ENCODE peak calls at places on chromosomes 6 and 20, in seven cellular contexts. X, P, S, J, T, Q and F are unnamed samples.

GRCh38 chr6:130742282-130742681 is 84.9 kb upstream of the SMLR1 start:
- DNase-seq in X (no peak), P (no peak), S (no peak), J (no peak), T (no peak), Q (no peak), F (no peak)

GRCh38 chr6:20960067-20960466 is 425.8 kb downstream of the CDKAL1 start:
- DNase-seq in X (no peak), P (no peak), S (no peak), J (no peak), T (no peak), Q (no peak), F (no peak)

GRCh38 chr6:35247642-35248231 is 11.8 kb upstream of the ZNF76 start:
- DNase-seq in X (no peak), P (no peak), S (no peak), J (no peak), T (no peak), Q (no peak), F (no peak)

GRCh38 chr6:21636876-21637275 is 43.3 kb downstream of the SOX4 start:
- DNase-seq in X (no peak), P (no peak), S (no peak), J (no peak), T (no peak), Q (no peak), F (no peak)

GRCh38 chr6:129853996-129854711 is 7.0 kb downstream of the TMEM244 start:
- DNase-seq in X (no peak), P (no peak), S (no peak), J (no peak), T (no peak), Q (no peak), F (no peak)

GRCh38 chr20:40727960-40728359 is 38.9 kb upstream of the MAFB start:
- DNase-seq in X (no peak), P (no peak), S (no peak), J (no peak), T (no peak), Q (no peak), F (no peak)

GRCh38 chr6:40755046-40755681 is 168.0 kb upstream of the LRFN2 start:
- DNase-seq in X (peak), P (no peak), S (no peak), J (no peak), T (no peak), Q (peak), F (no peak)

GRCh38 chr20:38941726-38942389 is 15.6 kb downstream of the FAM83D start:
- DNase-seq in X (no peak), P (no peak), S (peak), J (no peak), T (no peak), Q (no peak), F (no peak)

GRCh38 chr6:161963634-161964244 is 689.9 kb upstream of the AGPAT4 start:
- DNase-seq in X (no peak), P (no peak), S (no peak), J (no peak), T (no peak), Q (no peak), F (no peak)

GRCh38 chr20:60695223-60695622 is 556.8 kb upstream of the CDH4 start:
- DNase-seq in X (no peak), P (no peak), S (peak), J (no peak), T (no peak), Q (peak), F (no peak)

GRCh38 chr6:41451515-41452163 is 94.5 kb upstream of the FOXP4 start:
- DNase-seq in X (no peak), P (no peak), S (no peak), J (no peak), T (no peak), Q (no peak), F (peak)

GRCh38 chr6:149421132-149421531 is 21.1 kb downstream of the SUMO4 start:
- DNase-seq in X (no peak), P (no peak), S (no peak), J (no peak), T (no peak), Q (no peak), F (no peak)

GRCh38 chr20:51137461-51137860 is 114.6 kb upstream of the KCNG1 start:
- DNase-seq in X (no peak), P (no peak), S (no peak), J (no peak), T (no peak), Q (no peak), F (no peak)

GRCh38 chr6:111844921-111845320 is 28.3 kb downstream of the FYN start:
- DNase-seq in X (no peak), P (no peak), S (no peak), J (no peak), T (no peak), Q (no peak), F (no peak)

GRCh38 chr20:7851031-7851490 is 89.2 kb downstream of the HAO1 start:
- DNase-seq in X (no peak), P (no peak), S (peak), J (no peak), T (no peak), Q (no peak), F (no peak)

GRCh38 chr20:50462093-50462685 is 48.0 kb upstream of the PTPN1 start:
- DNase-seq in X (no peak), P (no peak), S (no peak), J (no peak), T (no peak), Q (no peak), F (no peak)

GRCh38 chr6:155509743-155510475 is 54.3 kb upstream of the NOX3 start:
- DNase-seq in X (no peak), P (no peak), S (no peak), J (no peak), T (no peak), Q (no peak), F (no peak)

GRCh38 chr6:113564401-113565161 is 292.6 kb upstream of the MARCKS start:
- DNase-seq in X (peak), P (peak), S (no peak), J (peak), T (peak), Q (no peak), F (peak)

GRCh38 chr6:146700078-146700686 is 101.4 kb downstream of the ADGB start:
- DNase-seq in X (peak), P (peak), S (peak), J (peak), T (peak), Q (no peak), F (peak)

GRCh38 chr6:17869010-17869752 is 118.3 kb downstream of the KIF13A start:
- DNase-seq in X (no peak), P (no peak), S (no peak), J (no peak), T (no peak), Q (no peak), F (no peak)

GRCh38 chr6:125904871-125905270 is 51.7 kb upstream of the HINT3 start:
- DNase-seq in X (peak), P (no peak), S (no peak), J (no peak), T (no peak), Q (peak), F (no peak)

GRCh38 chr6:20353134-20353533 is 48.5 kb upstream of the E2F3 start:
- DNase-seq in X (no peak), P (no peak), S (no peak), J (no peak), T (no peak), Q (no peak), F (no peak)

GRCh38 chr20:49288784-49289696 is 11.2 kb upstream of the ZNFX1 start:
- DNase-seq in X (peak), P (no peak), S (no peak), J (peak), T (no peak), Q (no peak), F (no peak)
- TF ChIP-seq POLR2A in X (no peak), P (no peak), S (no peak), J (no peak), T (no peak), Q (no peak), F (no peak)

DNA sequence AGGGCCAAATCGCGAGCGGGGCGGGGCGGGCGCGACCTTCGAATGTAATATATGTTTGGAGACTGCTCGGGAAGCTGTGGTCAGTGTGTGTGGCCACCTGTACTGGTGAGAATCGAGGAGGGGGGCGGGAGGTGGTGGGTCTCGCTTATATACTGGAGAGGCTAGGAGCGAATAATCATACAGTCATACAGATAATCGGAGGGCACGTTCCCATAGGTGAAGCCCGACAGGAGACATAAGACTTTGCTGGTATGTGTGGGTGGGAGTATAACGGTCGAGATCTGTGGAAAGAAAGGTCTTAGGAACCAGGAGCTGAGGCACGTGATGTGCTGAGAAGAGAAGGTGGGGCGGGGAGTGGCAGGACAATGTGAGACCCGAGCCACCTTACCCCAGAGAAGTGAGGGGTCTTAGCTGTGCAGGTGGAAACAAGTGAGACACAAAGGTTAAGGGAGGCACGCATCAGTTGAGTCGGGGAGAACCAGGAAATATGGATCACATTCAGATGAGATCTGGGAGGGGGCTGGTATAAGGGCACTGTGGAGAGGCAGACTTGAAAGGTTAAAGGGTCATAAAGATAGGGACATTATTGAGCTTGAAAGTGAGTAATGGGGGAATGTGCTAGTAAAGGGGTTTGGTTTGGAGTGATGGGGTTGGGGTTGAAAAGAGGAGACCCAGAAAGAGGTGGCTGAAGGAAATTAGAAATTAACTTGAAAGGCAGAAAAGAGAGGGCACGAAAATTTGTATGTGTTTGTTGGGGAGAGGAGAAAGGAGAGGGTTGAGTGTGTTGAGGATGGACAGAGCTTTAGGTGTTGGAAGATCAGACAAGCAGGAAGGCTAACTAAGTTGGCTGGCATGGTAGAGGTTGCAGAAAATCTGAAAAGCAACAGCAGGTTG is 589 bp downstream of the RNF5 start:
- DNase-seq in X (no peak), P (no peak), S (no peak), J (no peak), T (no peak), Q (no peak), F (no peak)
- TF ChIP-seq POLR2A in X (no peak), P (no peak), S (no peak), J (no peak), T (no peak), Q (no peak), F (no peak)

DNA sequence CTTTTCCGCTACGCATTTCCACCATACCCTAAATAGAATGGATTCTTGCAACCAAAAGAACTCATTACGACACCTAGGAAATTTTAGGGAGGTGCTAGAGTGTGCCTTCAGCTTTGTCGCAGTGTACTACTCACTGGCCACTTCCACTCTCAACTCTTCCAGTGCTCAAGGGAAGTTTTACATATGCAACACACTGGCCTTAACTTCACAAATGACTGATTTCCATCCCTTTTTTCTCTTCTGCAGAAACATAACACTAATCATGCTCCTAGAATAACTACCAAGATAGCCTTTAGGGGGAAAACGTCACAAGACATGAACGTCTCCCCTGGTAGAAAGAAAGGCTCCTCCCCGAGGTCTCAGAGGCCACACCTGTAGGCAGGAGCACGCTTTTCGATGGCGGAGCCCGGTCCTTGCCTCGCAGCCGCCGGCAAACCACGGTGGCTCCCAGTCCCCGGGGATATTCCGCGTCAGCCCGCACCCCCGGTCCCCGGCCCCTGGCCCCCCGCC is 584 bp downstream of the LYRM4 start:
- DNase-seq in X (peak), P (peak), S (peak), J (peak), T (peak), Q (peak), F (peak)
- TF ChIP-seq POLR2A in X (no peak), P (no peak), S (no peak), J (no peak), T (no peak), Q (no peak), F (no peak)

DNA sequence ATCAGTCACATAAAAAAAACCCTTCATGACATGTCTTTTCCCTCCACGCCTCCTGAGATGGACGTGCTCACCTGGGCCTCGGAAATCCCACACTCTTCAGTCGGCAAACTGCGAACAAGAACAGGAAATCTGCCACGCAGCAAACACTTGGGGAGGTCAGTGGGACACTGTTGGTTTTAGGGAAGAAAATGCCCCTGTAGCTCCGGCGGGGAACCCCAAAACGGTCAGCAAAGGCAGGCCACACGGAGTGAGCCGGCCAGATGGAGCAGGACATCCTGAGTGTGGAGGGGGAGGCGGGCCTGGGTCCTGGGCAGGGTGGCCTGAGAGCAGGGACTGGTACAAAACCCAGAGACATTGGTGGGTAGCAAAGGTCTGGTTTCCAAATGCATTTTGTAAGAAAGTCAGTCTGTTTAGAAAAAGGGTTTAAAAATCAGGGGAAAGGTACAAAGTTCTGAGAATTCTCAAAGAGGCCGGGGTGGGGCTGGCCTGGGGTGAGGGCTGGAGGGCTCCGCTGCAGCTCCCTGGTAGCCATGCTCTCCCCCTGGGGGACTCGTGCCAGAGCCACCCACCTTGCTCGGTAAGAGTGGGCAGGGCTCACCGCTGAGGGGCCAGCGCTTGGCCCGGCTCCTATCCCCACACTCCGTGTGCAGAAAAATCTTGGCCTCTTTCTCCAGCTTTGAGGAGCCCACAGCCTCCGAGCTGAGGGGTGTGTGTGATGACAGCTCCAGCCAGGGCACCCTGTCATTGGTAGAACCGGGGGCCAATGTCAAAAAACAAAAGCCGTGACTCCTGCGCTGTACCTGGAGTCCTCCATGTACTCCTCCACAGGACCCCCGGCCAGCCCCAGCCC is 5.2 kb downstream of the SLC2A4RG start:
- DNase-seq in X (no peak), P (no peak), S (no peak), J (no peak), T (no peak), Q (no peak), F (no peak)
- TF ChIP-seq POLR2A in X (no peak), P (no peak), S (no peak), J (no peak), T (no peak), Q (no peak), F (no peak)

GRCh38 chr20:62708591-62709536 is at the start of gene NTSR1:
- DNase-seq in X (no peak), P (no peak), S (peak), J (no peak), T (no peak), Q (no peak), F (no peak)
- TF ChIP-seq POLR2A in X (no peak), P (no peak), S (no peak), J (no peak), T (no peak), Q (no peak), F (no peak)

GRCh38 chr6:154111025-154111424 is 72.0 kb downstream of the OPRM1 start:
- DNase-seq in X (no peak), P (no peak), S (no peak), J (no peak), T (no peak), Q (no peak), F (no peak)
- TF ChIP-seq POLR2A in X (no peak), P (no peak), S (no peak), J (no peak), T (no peak), Q (no peak), F (no peak)

GRCh38 chr20:1895674-1896496 is 678 bp downstream of the SIRPA start:
- DNase-seq in X (no peak), P (no peak), S (no peak), J (no peak), T (no peak), Q (no peak), F (no peak)

GRCh38 chr20:1894951-1895673 is at the start of gene SIRPA:
- DNase-seq in X (peak), P (peak), S (peak), J (peak), T (no peak), Q (peak), F (peak)

GRCh38 chr20:1896859-1897258 is 1.7 kb downstream of the SIRPA start:
- DNase-seq in X (no peak), P (no peak), S (no peak), J (no peak), T (no peak), Q (no peak), F (no peak)

GRCh38 chr20:1893721-1894470 is 1.3 kb upstream of the SIRPA start:
- DNase-seq in X (no peak), P (no peak), S (peak), J (no peak), T (peak), Q (no peak), F (no peak)

GRCh38 chr20:1894471-1894950 is 696 bp upstream of the SIRPA start:
- DNase-seq in X (peak), P (peak), S (no peak), J (peak), T (no peak), Q (peak), F (peak)
- TF ChIP-seq POLR2A in X (peak), P (no peak), S (no peak), J (no peak), T (no peak), Q (peak), F (no peak)

DNA sequence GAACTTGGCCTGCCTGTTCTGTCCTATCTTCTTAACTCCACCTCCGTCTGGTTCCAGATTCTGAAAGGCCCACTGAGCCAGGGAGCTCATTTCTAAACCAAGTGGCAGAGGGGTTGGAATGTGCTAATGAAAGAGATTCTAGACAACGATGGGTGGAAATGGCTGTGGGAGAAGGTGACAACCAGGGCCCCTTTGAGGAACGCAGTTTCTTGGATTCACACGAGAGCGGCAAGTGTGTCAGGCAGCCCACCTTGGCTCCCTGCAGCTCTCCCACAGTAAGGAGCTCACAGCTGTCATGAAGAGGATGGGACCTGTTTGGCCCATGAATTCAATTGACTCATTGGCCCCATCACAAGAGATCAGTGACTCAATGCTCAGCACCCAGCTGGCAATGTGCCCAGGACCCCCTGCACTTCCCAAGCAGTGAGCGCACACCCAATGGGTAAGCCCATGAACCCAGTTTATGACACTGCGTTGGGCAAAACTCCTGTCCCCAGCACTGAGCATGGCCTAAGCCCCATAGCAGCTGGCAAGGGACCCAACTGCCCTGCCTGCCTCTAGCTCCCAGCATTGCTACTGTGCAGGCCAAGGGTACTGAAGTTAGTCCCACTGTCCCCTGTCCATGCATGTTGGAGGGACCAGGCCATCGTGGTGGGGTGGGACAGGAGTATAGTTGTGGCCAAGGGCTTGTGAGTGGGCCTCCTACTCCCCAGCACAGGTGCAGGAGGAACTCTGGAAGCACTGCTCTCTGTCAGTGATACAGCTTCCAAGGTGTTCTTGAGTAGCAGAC is 16.4 kb downstream of the MRPS18A start:
- DNase-seq in X (no peak), P (no peak), S (no peak), J (no peak), T (no peak), Q (no peak), F (no peak)
- TF ChIP-seq POLR2A in X (no peak), P (no peak), S (no peak), J (no peak), T (no peak), Q (no peak), F (no peak)

GRCh38 chr6:37169458-37170272 is at the start of gene PIM1:
- DNase-seq in X (peak), P (peak), S (peak), J (peak), T (peak), Q (peak), F (peak)
- TF ChIP-seq POLR2A in X (peak), P (peak), S (peak), J (peak), T (no peak), Q (peak), F (peak)

DNA sequence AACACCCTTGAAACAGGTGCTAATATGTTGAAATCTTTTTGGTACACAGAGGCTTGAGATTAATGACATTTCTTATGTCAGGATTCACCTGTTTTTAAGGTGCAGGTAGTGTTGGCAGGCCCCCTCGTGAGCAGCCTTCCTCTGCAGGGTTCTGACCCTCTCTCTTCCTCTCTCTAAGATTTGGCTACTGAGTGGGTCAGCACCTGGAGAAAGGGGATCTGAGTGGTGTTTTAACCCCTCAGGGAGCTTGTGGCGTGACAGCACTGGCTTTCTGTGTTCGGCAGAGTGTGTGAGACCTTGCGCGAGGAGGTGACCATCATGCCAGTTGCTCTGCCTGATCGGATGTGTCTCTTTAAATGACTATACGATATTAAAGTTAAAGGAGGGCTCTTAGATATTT is 37.1 kb downstream of the HIVEP1 start:
- DNase-seq in X (no peak), P (no peak), S (no peak), J (no peak), T (no peak), Q (no peak), F (no peak)
- TF ChIP-seq POLR2A in X (no peak), P (no peak), S (no peak), J (no peak), T (no peak), Q (no peak), F (no peak)